ENCODE peak calls at places on chromosomes 13 and 19, in four cellular contexts. X is activated T-cell treated with anti-CD3 and anti-CD28 coated beads, Interleukin-2, amount 50 U/mL, for 72 hours; R is endothelial cell of umbilical vein; Y is gastrocnemius medialis. C is an unnamed sample.

GRCh38 chr19:51065221-51065960 is 499 bp upstream of the KLK13 start:
- DNase-seq in X (no peak), R (no peak), Y (no peak), C (no peak)

GRCh38 chr13:110193491-110193890 is 113.5 kb downstream of the COL4A1 start:
- DNase-seq in X (no peak), R (no peak), Y (no peak), C (no peak)

GRCh38 chr13:36362251-36362650 is 16.1 kb upstream of the SPART start:
- DNase-seq in X (no peak), R (no peak), Y (no peak), C (no peak)

GRCh38 chr13:26456578-26457119 is 100.8 kb upstream of the WASF3 start:
- DNase-seq in X (no peak), R (no peak), Y (no peak), C (no peak)

GRCh38 chr19:10593820-10594637 is 6.9 kb upstream of the AP1M2 start:
- DNase-seq in X (no peak), R (no peak), Y (peak; percentile 77), C (no peak)

GRCh38 chr13:32883501-32883900 is 132.7 kb upstream of the KL start:
- DNase-seq in X (no peak), R (no peak), Y (no peak), C (no peak)

GRCh38 chr19:41883463-41883820 is 458 bp downstream of the ARHGEF1 start:
- DNase-seq in X (peak; percentile 20), R (no peak), Y (no peak), C (no peak)

GRCh38 chr13:40981361-40981760 is 37.8 kb downstream of the ELF1 start:
- DNase-seq in X (no peak), R (peak; percentile 77), Y (no peak), C (peak; percentile 66)

GRCh38 chr19:8615813-8616596 is 5.5 kb upstream of the ADAMTS10 start:
- DNase-seq in X (peak; percentile 59), R (peak; percentile 43), Y (no peak), C (peak; percentile 71)

GRCh38 chr19:7869910-7870511 is 4.2 kb downstream of the PRR36 start:
- DNase-seq in X (peak; percentile 80), R (peak; percentile 33), Y (peak; percentile 21), C (peak; percentile 46)

GRCh38 chr13:72693832-72694231 is 33.6 kb downstream of the MZT1 start:
- DNase-seq in X (no peak), R (no peak), Y (no peak), C (no peak)

GRCh38 chr19:51339313-51339686 is 2.6 kb downstream of the VSIG10L start:
- DNase-seq in X (no peak), R (no peak), Y (no peak), C (no peak)

GRCh38 chr19:52665047-52665446 is 26.9 kb upstream of the ZNF83 start:
- DNase-seq in X (no peak), R (no peak), Y (no peak), C (no peak)

GRCh38 chr19:12244370-12244769 is 50.3 kb downstream of the ZNF44 start:
- DNase-seq in X (no peak), R (no peak), Y (no peak), C (no peak)

GRCh38 chr19:11479470-11480080 is 1.3 kb downstream of the ELAVL3 start:
- DNase-seq in X (peak; percentile 49), R (no peak), Y (no peak), C (no peak)

GRCh38 chr19:11657307-11657706 is 60.0 kb downstream of the ZNF627 start:
- DNase-seq in X (no peak), R (no peak), Y (no peak), C (no peak)

GRCh38 chr13:25463496-25463895 is 91.7 kb downstream of the ATP8A2 start:
- DNase-seq in X (no peak), R (no peak), Y (no peak), C (no peak)

GRCh38 chr19:55485439-55486011 is 537 bp downstream of the NAT14 start:
- DNase-seq in X (no peak), R (no peak), Y (no peak), C (no peak)